ENCODE peak calls at places on chromosomes 2 and 18, in five cellular contexts. One of them, this sample, is unnamed.
A peak's percentile ranks its signal among the peaks of the same experiment; 100 is the strongest.

GRCh38 chr2:115650827-115651226 is 1208.4 kb downstream of the DPP10 start:
- DNase-seq in posterior cingulate gyrus: no peak
- DNase-seq in stimulated activated CD4-positive, alpha-beta T cell treated with anti-CD3 and anti-CD28 coated beads, TNF-alpha, amount 100 ng/mL, for 1 hour: no peak
- DNase-seq in HEK293T: no peak
- DNase-seq in activated T-cell treated with anti-CD3 and anti-CD28 coated beads for 1 hour: no peak
- DNase-seq in this sample: no peak

GRCh38 chr2:75986617-75987016 is 275.9 kb upstream of the GCFC2 start:
- DNase-seq in posterior cingulate gyrus: no peak
- DNase-seq in stimulated activated CD4-positive, alpha-beta T cell treated with anti-CD3 and anti-CD28 coated beads, TNF-alpha, amount 100 ng/mL, for 1 hour: no peak
- DNase-seq in HEK293T: no peak
- DNase-seq in activated T-cell treated with anti-CD3 and anti-CD28 coated beads for 1 hour: no peak
- DNase-seq in this sample: no peak

GRCh38 chr2:237872178-237872887 is 12.9 kb downstream of the RAMP1 start:
- DNase-seq in posterior cingulate gyrus: no peak
- DNase-seq in stimulated activated CD4-positive, alpha-beta T cell treated with anti-CD3 and anti-CD28 coated beads, TNF-alpha, amount 100 ng/mL, for 1 hour: no peak
- DNase-seq in HEK293T: no peak
- DNase-seq in activated T-cell treated with anti-CD3 and anti-CD28 coated beads for 1 hour: no peak
- DNase-seq in this sample: no peak

GRCh38 chr2:227295806-227296205 is 29.2 kb upstream of the MFF start:
- DNase-seq in posterior cingulate gyrus: no peak
- DNase-seq in stimulated activated CD4-positive, alpha-beta T cell treated with anti-CD3 and anti-CD28 coated beads, TNF-alpha, amount 100 ng/mL, for 1 hour: no peak
- DNase-seq in HEK293T: no peak
- DNase-seq in activated T-cell treated with anti-CD3 and anti-CD28 coated beads for 1 hour: no peak
- DNase-seq in this sample: no peak

GRCh38 chr2:201970786-201971108 is 62.9 kb upstream of the FZD7 start:
- DNase-seq in posterior cingulate gyrus: no peak
- DNase-seq in stimulated activated CD4-positive, alpha-beta T cell treated with anti-CD3 and anti-CD28 coated beads, TNF-alpha, amount 100 ng/mL, for 1 hour: no peak
- DNase-seq in HEK293T: no peak
- DNase-seq in activated T-cell treated with anti-CD3 and anti-CD28 coated beads for 1 hour: no peak
- DNase-seq in this sample: no peak

GRCh38 chr2:157233506-157233905 is 24.0 kb upstream of the GALNT5 start:
- DNase-seq in posterior cingulate gyrus: no peak
- DNase-seq in stimulated activated CD4-positive, alpha-beta T cell treated with anti-CD3 and anti-CD28 coated beads, TNF-alpha, amount 100 ng/mL, for 1 hour: no peak
- DNase-seq in HEK293T: no peak
- DNase-seq in activated T-cell treated with anti-CD3 and anti-CD28 coated beads for 1 hour: no peak
- DNase-seq in this sample: no peak

GRCh38 chr2:15073639-15074038 is 441.1 kb downstream of the LRATD1 start:
- DNase-seq in posterior cingulate gyrus: no peak
- DNase-seq in stimulated activated CD4-positive, alpha-beta T cell treated with anti-CD3 and anti-CD28 coated beads, TNF-alpha, amount 100 ng/mL, for 1 hour: no peak
- DNase-seq in HEK293T: no peak
- DNase-seq in activated T-cell treated with anti-CD3 and anti-CD28 coated beads for 1 hour: no peak
- DNase-seq in this sample: no peak

GRCh38 chr2:66189598-66189997 is 245.3 kb upstream of the MEIS1 start:
- DNase-seq in posterior cingulate gyrus: no peak
- DNase-seq in stimulated activated CD4-positive, alpha-beta T cell treated with anti-CD3 and anti-CD28 coated beads, TNF-alpha, amount 100 ng/mL, for 1 hour: no peak
- DNase-seq in HEK293T: no peak
- DNase-seq in activated T-cell treated with anti-CD3 and anti-CD28 coated beads for 1 hour: no peak
- DNase-seq in this sample: no peak

GRCh38 chr2:20919301-20919800 is 96.5 kb upstream of the LDAH start:
- DNase-seq in posterior cingulate gyrus: no peak
- DNase-seq in stimulated activated CD4-positive, alpha-beta T cell treated with anti-CD3 and anti-CD28 coated beads, TNF-alpha, amount 100 ng/mL, for 1 hour: no peak
- DNase-seq in HEK293T: no peak
- DNase-seq in activated T-cell treated with anti-CD3 and anti-CD28 coated beads for 1 hour: no peak
- DNase-seq in this sample: no peak

GRCh38 chr2:122070241-122070731 is 314.8 kb downstream of the TSN start:
- DNase-seq in posterior cingulate gyrus: no peak
- DNase-seq in stimulated activated CD4-positive, alpha-beta T cell treated with anti-CD3 and anti-CD28 coated beads, TNF-alpha, amount 100 ng/mL, for 1 hour: no peak
- DNase-seq in HEK293T: no peak
- DNase-seq in activated T-cell treated with anti-CD3 and anti-CD28 coated beads for 1 hour: no peak
- DNase-seq in this sample: no peak

GRCh38 chr18:47797126-47797525 is 133.3 kb downstream of the SMAD2 start:
- DNase-seq in posterior cingulate gyrus: no peak
- DNase-seq in stimulated activated CD4-positive, alpha-beta T cell treated with anti-CD3 and anti-CD28 coated beads, TNF-alpha, amount 100 ng/mL, for 1 hour: no peak
- DNase-seq in HEK293T: no peak
- DNase-seq in activated T-cell treated with anti-CD3 and anti-CD28 coated beads for 1 hour: no peak
- DNase-seq in this sample: no peak

GRCh38 chr18:49371786-49372185 is 88.7 kb downstream of the DYM start:
- DNase-seq in posterior cingulate gyrus: no peak
- DNase-seq in stimulated activated CD4-positive, alpha-beta T cell treated with anti-CD3 and anti-CD28 coated beads, TNF-alpha, amount 100 ng/mL, for 1 hour: no peak
- DNase-seq in HEK293T: no peak
- DNase-seq in activated T-cell treated with anti-CD3 and anti-CD28 coated beads for 1 hour: no peak
- DNase-seq in this sample: no peak

GRCh38 chr2:218806346-218806978 is 24.5 kb downstream of the CYP27A1 start:
- DNase-seq in posterior cingulate gyrus: no peak
- DNase-seq in stimulated activated CD4-positive, alpha-beta T cell treated with anti-CD3 and anti-CD28 coated beads, TNF-alpha, amount 100 ng/mL, for 1 hour: no peak
- DNase-seq in HEK293T: peak; percentile 30
- DNase-seq in activated T-cell treated with anti-CD3 and anti-CD28 coated beads for 1 hour: no peak
- DNase-seq in this sample: no peak

GRCh38 chr18:37364237-37364636 is 201.4 kb downstream of the CELF4 start:
- DNase-seq in posterior cingulate gyrus: peak; percentile 27
- DNase-seq in stimulated activated CD4-positive, alpha-beta T cell treated with anti-CD3 and anti-CD28 coated beads, TNF-alpha, amount 100 ng/mL, for 1 hour: no peak
- DNase-seq in HEK293T: no peak
- DNase-seq in activated T-cell treated with anti-CD3 and anti-CD28 coated beads for 1 hour: no peak
- DNase-seq in this sample: no peak

GRCh38 chr2:1538663-1539062 is 125.4 kb downstream of the TPO start:
- DNase-seq in posterior cingulate gyrus: no peak
- DNase-seq in stimulated activated CD4-positive, alpha-beta T cell treated with anti-CD3 and anti-CD28 coated beads, TNF-alpha, amount 100 ng/mL, for 1 hour: no peak
- DNase-seq in HEK293T: peak; percentile 49
- DNase-seq in activated T-cell treated with anti-CD3 and anti-CD28 coated beads for 1 hour: no peak
- DNase-seq in this sample: no peak

GRCh38 chr18:48409591-48410094 is 460 bp upstream of the ZBTB7C start:
- DNase-seq in posterior cingulate gyrus: no peak
- DNase-seq in stimulated activated CD4-positive, alpha-beta T cell treated with anti-CD3 and anti-CD28 coated beads, TNF-alpha, amount 100 ng/mL, for 1 hour: no peak
- DNase-seq in HEK293T: peak; percentile 14
- DNase-seq in activated T-cell treated with anti-CD3 and anti-CD28 coated beads for 1 hour: no peak
- DNase-seq in this sample: no peak

GRCh38 chr2:36653155-36653554 is 43.4 kb upstream of the VIT start:
- DNase-seq in posterior cingulate gyrus: no peak
- DNase-seq in stimulated activated CD4-positive, alpha-beta T cell treated with anti-CD3 and anti-CD28 coated beads, TNF-alpha, amount 100 ng/mL, for 1 hour: no peak
- DNase-seq in HEK293T: no peak
- DNase-seq in activated T-cell treated with anti-CD3 and anti-CD28 coated beads for 1 hour: no peak
- DNase-seq in this sample: no peak

GRCh38 chr2:203914546-203915169 is 21.9 kb upstream of the ICOS start:
- DNase-seq in posterior cingulate gyrus: no peak
- DNase-seq in stimulated activated CD4-positive, alpha-beta T cell treated with anti-CD3 and anti-CD28 coated beads, TNF-alpha, amount 100 ng/mL, for 1 hour: no peak
- DNase-seq in HEK293T: no peak
- DNase-seq in activated T-cell treated with anti-CD3 and anti-CD28 coated beads for 1 hour: no peak
- DNase-seq in this sample: no peak

GRCh38 chr2:56001992-56002391 is 78.4 kb upstream of the EFEMP1 start:
- DNase-seq in posterior cingulate gyrus: no peak
- DNase-seq in stimulated activated CD4-positive, alpha-beta T cell treated with anti-CD3 and anti-CD28 coated beads, TNF-alpha, amount 100 ng/mL, for 1 hour: no peak
- DNase-seq in HEK293T: no peak
- DNase-seq in activated T-cell treated with anti-CD3 and anti-CD28 coated beads for 1 hour: no peak
- DNase-seq in this sample: no peak

GRCh38 chr18:79950440-79951341 is 762 bp downstream of the SLC66A2 start:
- DNase-seq in posterior cingulate gyrus: no peak
- DNase-seq in stimulated activated CD4-positive, alpha-beta T cell treated with anti-CD3 and anti-CD28 coated beads, TNF-alpha, amount 100 ng/mL, for 1 hour: no peak
- DNase-seq in HEK293T: peak; percentile 22
- DNase-seq in activated T-cell treated with anti-CD3 and anti-CD28 coated beads for 1 hour: no peak
- DNase-seq in this sample: no peak

GRCh38 chr2:172249986-172250385 is 147.3 kb upstream of the DLX2 start:
- DNase-seq in posterior cingulate gyrus: no peak
- DNase-seq in stimulated activated CD4-positive, alpha-beta T cell treated with anti-CD3 and anti-CD28 coated beads, TNF-alpha, amount 100 ng/mL, for 1 hour: no peak
- DNase-seq in HEK293T: no peak
- DNase-seq in activated T-cell treated with anti-CD3 and anti-CD28 coated beads for 1 hour: no peak
- DNase-seq in this sample: no peak

GRCh38 chr2:144849612-144850011 is 329.7 kb upstream of the ZEB2 start:
- DNase-seq in posterior cingulate gyrus: no peak
- DNase-seq in stimulated activated CD4-positive, alpha-beta T cell treated with anti-CD3 and anti-CD28 coated beads, TNF-alpha, amount 100 ng/mL, for 1 hour: no peak
- DNase-seq in HEK293T: no peak
- DNase-seq in activated T-cell treated with anti-CD3 and anti-CD28 coated beads for 1 hour: no peak
- DNase-seq in this sample: no peak

GRCh38 chr2:71798266-71799012 is 345.1 kb downstream of the DYSF start:
- DNase-seq in posterior cingulate gyrus: peak; percentile 36
- DNase-seq in stimulated activated CD4-positive, alpha-beta T cell treated with anti-CD3 and anti-CD28 coated beads, TNF-alpha, amount 100 ng/mL, for 1 hour: no peak
- DNase-seq in HEK293T: peak; percentile 66
- DNase-seq in activated T-cell treated with anti-CD3 and anti-CD28 coated beads for 1 hour: no peak
- DNase-seq in this sample: no peak

GRCh38 chr2:137886432-137886831 is 77.8 kb upstream of the HNMT start:
- DNase-seq in posterior cingulate gyrus: no peak
- DNase-seq in stimulated activated CD4-positive, alpha-beta T cell treated with anti-CD3 and anti-CD28 coated beads, TNF-alpha, amount 100 ng/mL, for 1 hour: no peak
- DNase-seq in HEK293T: no peak
- DNase-seq in activated T-cell treated with anti-CD3 and anti-CD28 coated beads for 1 hour: no peak
- DNase-seq in this sample: no peak

GRCh38 chr18:35998967-35999366 is 26.5 kb downstream of the RMP24 start:
- DNase-seq in posterior cingulate gyrus: no peak
- DNase-seq in stimulated activated CD4-positive, alpha-beta T cell treated with anti-CD3 and anti-CD28 coated beads, TNF-alpha, amount 100 ng/mL, for 1 hour: no peak
- DNase-seq in HEK293T: peak; percentile 59
- DNase-seq in activated T-cell treated with anti-CD3 and anti-CD28 coated beads for 1 hour: no peak
- DNase-seq in this sample: no peak

GRCh38 chr18:2657043-2657512 is 1.6 kb downstream of the SMCHD1 start:
- DNase-seq in posterior cingulate gyrus: no peak
- DNase-seq in stimulated activated CD4-positive, alpha-beta T cell treated with anti-CD3 and anti-CD28 coated beads, TNF-alpha, amount 100 ng/mL, for 1 hour: no peak
- DNase-seq in HEK293T: no peak
- DNase-seq in activated T-cell treated with anti-CD3 and anti-CD28 coated beads for 1 hour: no peak
- DNase-seq in this sample: no peak

GRCh38 chr2:189512879-189513278 is 67.7 kb downstream of the SLC40A1 start:
- DNase-seq in posterior cingulate gyrus: no peak
- DNase-seq in stimulated activated CD4-positive, alpha-beta T cell treated with anti-CD3 and anti-CD28 coated beads, TNF-alpha, amount 100 ng/mL, for 1 hour: no peak
- DNase-seq in HEK293T: no peak
- DNase-seq in activated T-cell treated with anti-CD3 and anti-CD28 coated beads for 1 hour: no peak
- DNase-seq in this sample: no peak

GRCh38 chr2:85741811-85742507 is 11.8 kb upstream of the ATOH8 start:
- DNase-seq in posterior cingulate gyrus: peak; percentile 73
- DNase-seq in stimulated activated CD4-positive, alpha-beta T cell treated with anti-CD3 and anti-CD28 coated beads, TNF-alpha, amount 100 ng/mL, for 1 hour: no peak
- DNase-seq in HEK293T: no peak
- DNase-seq in activated T-cell treated with anti-CD3 and anti-CD28 coated beads for 1 hour: no peak
- DNase-seq in this sample: no peak